ENCODE peak calls at places on chromosomes 2 and 18, in four cellular contexts. R is SK-N-SH; J is body of pancreas; S is stimulated activated CD4-positive, alpha-beta T cell treated with anti-CD3 and anti-CD28 coated beads, Interleukin-1b, Interleukin-23, amount 100 ng/mL, for 4 hours. O is an unnamed sample.

GRCh38 chr2:44184106-44184505 is 15.4 kb downstream of the PPM1B start:
- DNase-seq in R (no peak), J (no peak), S (no peak), O (no peak)

GRCh38 chr2:221573430-221574230 is 1.5 kb upstream of the EPHA4 start:
- DNase-seq in R (peak; percentile 91), J (peak; percentile 88), S (peak; percentile 75), O (peak; percentile 96)

GRCh38 chr2:180655393-180655792 is 325.0 kb upstream of the UBE2E3 start:
- DNase-seq in R (no peak), J (no peak), S (no peak), O (no peak)

GRCh38 chr2:62287895-62288589 is 92.1 kb downstream of the B3GNT2 start:
- DNase-seq in R (peak; percentile 81), J (peak; percentile 36), S (no peak), O (peak; percentile 90)

GRCh38 chr2:133097666-133098065 is 427.7 kb upstream of the LYPD1 start:
- DNase-seq in R (no peak), J (no peak), S (no peak), O (no peak)

GRCh38 chr2:159086874-159087273 is 118.4 kb downstream of the TANC1 start:
- DNase-seq in R (no peak), J (no peak), S (no peak), O (no peak)

GRCh38 chr2:158670292-158670691 is 124.8 kb upstream of the DAPL1 start:
- DNase-seq in R (no peak), J (no peak), S (no peak), O (no peak)

GRCh38 chr2:106124126-106124756 is 69.9 kb downstream of the UXS1 start:
- DNase-seq in R (no peak), J (no peak), S (no peak), O (no peak)

GRCh38 chr2:96860065-96861029 is 2.5 kb upstream of the ANKRD39 start:
- DNase-seq in R (peak; percentile 21), J (no peak), S (peak; percentile 30), O (no peak)

GRCh38 chr18:35059280-35059927 is 18.2 kb downstream of the MAPRE2 start:
- DNase-seq in R (no peak), J (no peak), S (no peak), O (no peak)

GRCh38 chr18:13613591-13614317 is 112.6 kb downstream of the FAM210A start:
- DNase-seq in R (no peak), J (no peak), S (no peak), O (no peak)

GRCh38 chr2:48457227-48457626 is 72.7 kb upstream of the STON1 start:
- DNase-seq in R (no peak), J (no peak), S (no peak), O (no peak)

GRCh38 chr2:161052214-161052613 is 108.0 kb upstream of the TANK start:
- DNase-seq in R (no peak), J (no peak), S (no peak), O (no peak)

GRCh38 chr2:15620340-15620739 is 28.7 kb downstream of the DDX1 start:
- DNase-seq in R (no peak), J (no peak), S (no peak), O (no peak)

GRCh38 chr2:241153616-241154015 is 3.3 kb downstream of the PPP1R7 start:
- DNase-seq in R (no peak), J (no peak), S (no peak), O (no peak)

GRCh38 chr2:157792345-157793052 is 83.6 kb downstream of the ACVR1 start:
- DNase-seq in R (no peak), J (no peak), S (no peak), O (no peak)

GRCh38 chr18:67600181-67600631 is 83.7 kb upstream of the DSEL start:
- DNase-seq in R (peak; percentile 60), J (no peak), S (no peak), O (no peak)

GRCh38 chr2:174750923-174751441 is 13.3 kb downstream of the CHRNA1 start:
- DNase-seq in R (no peak), J (no peak), S (no peak), O (no peak)

GRCh38 chr2:206217743-206218520 is 56.5 kb upstream of the ZDBF2 start:
- DNase-seq in R (peak; percentile 31), J (no peak), S (no peak), O (no peak)

O was measured in osteocyte.